ENCODE peak calls at places on chromosomes 16 and 17, in six cellular contexts. One of them, this sample, is unnamed. For H3K4me1, the result is how much of the 10 kb centered on the place peaks cover.

GRCh38 chr17:78412403-78412802 is 34.0 kb downstream of the PGS1 start:
- DNase-seq in HepG2: no peak
- DNase-seq in endothelial cell of umbilical vein: no peak
- DNase-seq in H1: no peak
- DNase-seq in stomach: no peak
- DNase-seq in prostate gland: no peak
- DNase-seq in this sample: no peak

GRCh38 chr17:76840443-76840767 is 27.8 kb upstream of the MGAT5B start:
- DNase-seq in prostate gland: no peak
- DNase-seq in HepG2: no peak
- DNase-seq in endothelial cell of umbilical vein: no peak
- DNase-seq in H1: peak
- DNase-seq in stomach: no peak
- DNase-seq in this sample: no peak

GRCh38 chr16:26729917-26730541 is 336.7 kb upstream of the C16orf82 start:
- DNase-seq in H1: no peak
- DNase-seq in HepG2: no peak
- DNase-seq in stomach: no peak
- DNase-seq in prostate gland: no peak
- DNase-seq in endothelial cell of umbilical vein: no peak
- DNase-seq in this sample: no peak

GRCh38 chr17:8489841-8490240 is 54.2 kb downstream of the NDEL1 start:
- DNase-seq in HepG2: no peak
- DNase-seq in stomach: no peak
- DNase-seq in endothelial cell of umbilical vein: no peak
- DNase-seq in H1: no peak
- DNase-seq in prostate gland: no peak
- DNase-seq in this sample: no peak

GRCh38 chr16:84672276-84673202 is 24.2 kb downstream of the KLHL36 start:
- DNase-seq in H1: peak
- DNase-seq in stomach: peak
- DNase-seq in prostate gland: peak
- DNase-seq in endothelial cell of umbilical vein: peak
- DNase-seq in HepG2: peak
- DNase-seq in this sample: no peak

GRCh38 chr16:65782537-65783290 is 583.8 kb upstream of the CDH5 start:
- DNase-seq in prostate gland: peak
- DNase-seq in endothelial cell of umbilical vein: peak
- DNase-seq in H1: peak
- DNase-seq in HepG2: no peak
- DNase-seq in stomach: no peak
- DNase-seq in this sample: no peak

GRCh38 chr16:27253526-27253930 is 15.0 kb downstream of the NSMCE1 start:
- DNase-seq in stomach: no peak
- DNase-seq in endothelial cell of umbilical vein: peak
- DNase-seq in prostate gland: no peak
- DNase-seq in HepG2: no peak
- DNase-seq in H1: no peak
- DNase-seq in this sample: no peak

GRCh38 chr16:4500283-4500682 is 24.1 kb downstream of the HMOX2 start:
- DNase-seq in endothelial cell of umbilical vein: peak
- DNase-seq in prostate gland: peak
- DNase-seq in H1: no peak
- DNase-seq in stomach: peak
- DNase-seq in HepG2: peak
- DNase-seq in this sample: no peak

GRCh38 chr17:6775871-6776405 is at the start of gene FBXO39:
- DNase-seq in prostate gland: no peak
- DNase-seq in stomach: no peak
- DNase-seq in HepG2: no peak
- DNase-seq in endothelial cell of umbilical vein: no peak
- DNase-seq in H1: peak
- DNase-seq in this sample: no peak

GRCh38 chr16:56013962-56014552 is 138.9 kb upstream of the CES5A start:
- DNase-seq in H1: peak
- DNase-seq in endothelial cell of umbilical vein: peak
- DNase-seq in stomach: no peak
- DNase-seq in prostate gland: no peak
- DNase-seq in HepG2: peak
- DNase-seq in this sample: no peak

GRCh38 chr17:79001190-79002020 is 8.2 kb downstream of the CANT1 start:
- DNase-seq in endothelial cell of umbilical vein: no peak
- DNase-seq in stomach: no peak
- DNase-seq in prostate gland: no peak
- DNase-seq in H1: no peak
- DNase-seq in HepG2: no peak
- DNase-seq in this sample: no peak

GRCh38 chr16:35391328-35391727 is 1931.9 kb downstream of the TP53TG3F start:
- DNase-seq in HepG2: peak
- DNase-seq in prostate gland: peak
- DNase-seq in H1: peak
- DNase-seq in stomach: no peak
- DNase-seq in endothelial cell of umbilical vein: peak
- DNase-seq in this sample: no peak

GRCh38 chr17:80760501-80760900 is 215.9 kb downstream of the RPTOR start:
- DNase-seq in HepG2: no peak
- DNase-seq in endothelial cell of umbilical vein: peak
- DNase-seq in prostate gland: peak
- DNase-seq in stomach: peak
- DNase-seq in H1: no peak
- DNase-seq in this sample: no peak

GRCh38 chr17:10243905-10244844 is 45.8 kb upstream of the GAS7 start:
- DNase-seq in stomach: no peak
- DNase-seq in H1: no peak
- DNase-seq in HepG2: no peak
- DNase-seq in endothelial cell of umbilical vein: no peak
- DNase-seq in prostate gland: no peak
- DNase-seq in this sample: no peak

GRCh38 chr16:4767872-4768548 is 1.0 kb upstream of the ZNF500 start:
- DNase-seq in endothelial cell of umbilical vein: no peak
- DNase-seq in H1: no peak
- DNase-seq in stomach: no peak
- DNase-seq in HepG2: no peak
- DNase-seq in prostate gland: no peak
- DNase-seq in this sample: no peak

GRCh38 chr17:31595666-31596381 is 204.3 kb downstream of the RAB11FIP4 start:
- DNase-seq in endothelial cell of umbilical vein: no peak
- DNase-seq in H1: no peak
- DNase-seq in HepG2: no peak
- DNase-seq in prostate gland: no peak
- DNase-seq in stomach: no peak
- DNase-seq in this sample: peak

GRCh38 chr16:56116577-56116964 is 74.7 kb upstream of the GNAO1 start:
- DNase-seq in HepG2: no peak
- DNase-seq in stomach: no peak
- DNase-seq in H1: no peak
- DNase-seq in endothelial cell of umbilical vein: no peak
- DNase-seq in prostate gland: no peak
- DNase-seq in this sample: no peak

GRCh38 chr16:62738631-62739030 is 702.4 kb upstream of the CDH8 start:
- DNase-seq in stomach: no peak
- DNase-seq in endothelial cell of umbilical vein: no peak
- DNase-seq in HepG2: no peak
- DNase-seq in H1: no peak
- DNase-seq in prostate gland: no peak
- DNase-seq in this sample: no peak

GRCh38 chr17:40538019-40538935 is 27.0 kb downstream of the CCR7 start:
- DNase-seq in H1: no peak
- DNase-seq in prostate gland: peak
- DNase-seq in HepG2: no peak
- DNase-seq in stomach: no peak
- DNase-seq in endothelial cell of umbilical vein: no peak
- DNase-seq in this sample: no peak

GRCh38 chr17:43940630-43941029 is 1.6 kb downstream of the PPY start:
- DNase-seq in stomach: no peak
- DNase-seq in H1: peak
- DNase-seq in HepG2: peak
- DNase-seq in prostate gland: no peak
- DNase-seq in endothelial cell of umbilical vein: peak
- DNase-seq in this sample: no peak

DNA sequence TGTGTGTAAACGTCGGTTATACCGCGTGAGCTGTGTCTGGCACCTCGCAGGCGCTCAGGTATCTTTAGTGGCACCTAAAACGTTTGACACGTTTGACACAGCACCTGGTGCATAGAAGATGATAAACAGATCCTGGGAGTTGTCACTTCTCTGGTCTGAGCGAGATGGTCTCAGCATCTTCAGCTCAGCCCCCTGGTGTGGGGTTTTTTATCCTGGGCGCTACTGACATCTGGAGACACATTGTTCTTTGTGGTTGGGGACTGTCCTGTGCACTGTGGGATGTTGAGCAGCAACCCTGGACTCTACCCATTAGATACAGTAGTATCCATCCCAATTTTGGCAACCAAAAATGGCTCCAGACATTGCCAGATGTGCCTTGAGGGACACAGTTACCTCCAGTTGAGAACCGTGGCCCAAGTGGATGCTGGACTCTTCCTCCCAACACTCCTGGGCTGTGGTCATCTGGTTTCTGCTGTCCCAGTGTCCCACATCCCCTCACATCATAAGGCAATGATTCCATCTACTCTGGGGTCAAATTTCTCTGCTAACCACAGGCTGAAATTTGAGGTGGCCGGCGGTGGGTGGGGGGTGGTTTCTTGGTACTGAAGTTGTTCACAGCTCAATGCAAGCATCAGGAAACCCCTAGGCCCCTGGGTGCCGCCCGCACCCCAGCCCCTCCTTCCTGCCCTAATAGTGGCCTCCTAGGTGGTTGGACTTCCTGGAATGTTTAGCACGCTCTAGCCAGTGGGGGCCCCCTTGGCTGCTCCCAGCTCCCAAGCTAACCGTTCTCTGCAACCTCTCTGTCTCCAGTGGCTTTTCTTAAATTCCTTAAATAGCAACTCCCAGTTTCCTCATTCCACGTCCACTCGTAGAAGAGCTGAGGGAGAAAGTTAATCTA is 124.7 kb downstream of the ABCC1 start:
- DNase-seq in stomach: peak
- DNase-seq in HepG2: peak
- DNase-seq in H1: peak
- DNase-seq in endothelial cell of umbilical vein: no peak
- DNase-seq in prostate gland: no peak
- DNase-seq in this sample: no peak
- TF ChIP-seq POLR2AphosphoS5 in stomach: no peak
- TF ChIP-seq POLR2AphosphoS5 in HepG2: no peak
- TF ChIP-seq POLR2AphosphoS5 in H1: no peak
- TF ChIP-seq POLR2AphosphoS5 in endothelial cell of umbilical vein: no peak
- TF ChIP-seq POLR2AphosphoS5 in prostate gland: no peak
- TF ChIP-seq POLR2AphosphoS5 in this sample: no peak

GRCh38 chr17:61398721-61399130 is 917 bp upstream of the TBX2 start:
- DNase-seq in prostate gland: no peak
- DNase-seq in HepG2: no peak
- DNase-seq in stomach: no peak
- DNase-seq in H1: no peak
- DNase-seq in endothelial cell of umbilical vein: no peak
- DNase-seq in this sample: no peak

GRCh38 chr17:61400058-61400785 is 579 bp downstream of the TBX2 start:
- DNase-seq in HepG2: no peak
- DNase-seq in prostate gland: no peak
- DNase-seq in endothelial cell of umbilical vein: no peak
- DNase-seq in H1: peak
- DNase-seq in stomach: no peak
- DNase-seq in this sample: no peak

GRCh38 chr17:61400786-61401279 is 1.2 kb downstream of the TBX2 start:
- DNase-seq in prostate gland: no peak
- DNase-seq in H1: no peak
- DNase-seq in stomach: no peak
- DNase-seq in endothelial cell of umbilical vein: no peak
- DNase-seq in HepG2: no peak
- DNase-seq in this sample: no peak

GRCh38 chr17:61401280-61402072 is 1.8 kb downstream of the TBX2 start:
- DNase-seq in HepG2: no peak
- DNase-seq in prostate gland: no peak
- DNase-seq in stomach: no peak
- DNase-seq in H1: peak
- DNase-seq in endothelial cell of umbilical vein: no peak
- DNase-seq in this sample: no peak

GRCh38 chr17:61399131-61400057 is at the start of gene TBX2:
- DNase-seq in prostate gland: no peak
- DNase-seq in HepG2: peak
- DNase-seq in stomach: peak
- DNase-seq in endothelial cell of umbilical vein: no peak
- DNase-seq in H1: peak
- DNase-seq in this sample: no peak
- TF ChIP-seq POLR2A in prostate gland: no peak
- TF ChIP-seq POLR2A in HepG2: peak
- TF ChIP-seq POLR2A in stomach: no peak
- TF ChIP-seq POLR2A in endothelial cell of umbilical vein: no peak
- TF ChIP-seq POLR2A in H1: no peak
- TF ChIP-seq POLR2A in this sample: no peak

DNA sequence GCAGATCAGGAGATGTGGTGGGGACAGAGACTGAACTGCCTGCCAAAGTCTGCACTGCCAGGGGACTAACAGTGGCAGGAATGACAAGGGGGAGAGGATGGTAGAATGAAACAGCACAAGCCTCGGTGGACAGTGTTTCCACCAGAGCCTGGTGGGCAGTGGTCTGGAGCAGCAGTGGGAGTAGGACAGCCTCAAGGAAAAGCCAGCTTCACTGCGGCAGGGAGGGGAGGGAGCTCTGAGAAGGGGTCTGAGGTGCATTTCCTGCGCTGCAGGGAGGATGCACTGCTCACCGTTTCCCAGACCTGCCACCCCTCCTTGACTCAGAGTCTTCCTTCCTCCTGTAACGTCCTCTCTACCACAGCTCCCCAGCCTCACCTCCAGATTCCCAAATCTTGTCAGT is 33.8 kb downstream of the MARCHF10 start:
- DNase-seq in prostate gland: no peak
- DNase-seq in HepG2: no peak
- DNase-seq in stomach: no peak
- DNase-seq in H1: no peak
- DNase-seq in endothelial cell of umbilical vein: no peak
- DNase-seq in this sample: no peak
- H3K4me1 ChIP-seq in prostate gland: under half
- H3K4me1 ChIP-seq in HepG2: under half
- H3K4me1 ChIP-seq in stomach: under half
- H3K4me1 ChIP-seq in H1: under half
- H3K4me1 ChIP-seq in endothelial cell of umbilical vein: under half
- H3K4me1 ChIP-seq in this sample: under half

DNA sequence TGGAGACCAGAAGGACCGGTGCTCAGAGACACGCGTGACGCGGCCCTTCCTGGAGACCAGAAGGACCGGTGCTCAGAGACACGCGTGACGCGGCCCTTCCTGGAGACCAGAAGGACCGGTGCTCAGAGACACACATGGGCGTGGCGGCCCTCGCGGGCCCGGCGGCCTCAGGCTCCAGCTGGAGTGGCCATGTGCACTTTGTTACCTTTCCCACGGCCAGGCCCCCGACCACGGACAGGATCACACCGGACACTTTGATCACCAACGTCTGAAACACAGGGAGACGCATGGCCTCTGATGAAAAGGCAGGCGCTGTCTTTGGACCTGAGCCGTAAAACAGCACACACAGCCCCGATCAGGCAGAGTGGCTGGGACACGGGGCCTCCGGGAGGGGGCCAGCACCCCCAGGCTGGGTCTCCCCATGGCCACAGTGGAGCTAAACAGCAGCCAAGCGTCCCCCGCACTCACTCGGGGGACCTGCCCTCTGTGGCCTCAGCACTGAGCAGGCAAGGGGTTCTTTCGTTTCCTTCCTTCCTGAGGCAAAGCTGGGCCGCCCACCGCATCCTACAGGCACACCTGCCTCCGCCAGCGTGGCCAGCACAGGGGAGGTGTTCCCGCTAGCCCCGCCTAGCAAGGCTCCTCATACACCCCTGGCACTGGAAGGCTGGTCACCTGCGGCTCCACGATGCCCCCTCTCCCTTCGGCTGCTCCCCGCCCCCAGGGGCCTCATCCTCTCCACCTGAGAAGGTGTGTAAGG is 13.3 kb upstream of the CCDC154 start:
- DNase-seq in prostate gland: no peak
- DNase-seq in endothelial cell of umbilical vein: no peak
- DNase-seq in H1: peak
- DNase-seq in stomach: no peak
- DNase-seq in HepG2: no peak
- DNase-seq in this sample: no peak
- TF ChIP-seq POLR2AphosphoS5 in prostate gland: no peak
- TF ChIP-seq POLR2AphosphoS5 in endothelial cell of umbilical vein: no peak
- TF ChIP-seq POLR2AphosphoS5 in H1: no peak
- TF ChIP-seq POLR2AphosphoS5 in stomach: no peak
- TF ChIP-seq POLR2AphosphoS5 in HepG2: no peak
- TF ChIP-seq POLR2AphosphoS5 in this sample: no peak

This sample was measured in vagina.